ENCODE peak calls at places on chromosomes 12 and 14, in ten cellular contexts. One of them, this sample, is unnamed.

GRCh38 chr12:7060353-7060954 is at the start of gene C1S:
- DNase-seq in hepatocyte: peak
- DNase-seq in astrocyte: peak
- DNase-seq in IMR-90: peak
- DNase-seq in mammary epithelial cell: peak
- DNase-seq in neural progenitor cell: peak
- DNase-seq in K562: peak
- DNase-seq in HCT116: no peak
- DNase-seq in HepG2: peak
- DNase-seq in GM23338: peak
- DNase-seq in this sample: no peak

GRCh38 chr12:67068773-67069450 is 200.2 kb upstream of the CAND1 start:
- DNase-seq in hepatocyte: peak
- DNase-seq in astrocyte: peak
- DNase-seq in IMR-90: peak
- DNase-seq in mammary epithelial cell: peak
- DNase-seq in neural progenitor cell: peak
- DNase-seq in K562: peak
- DNase-seq in HCT116: no peak
- DNase-seq in HepG2: peak
- DNase-seq in GM23338: peak
- DNase-seq in this sample: peak

GRCh38 chr14:22848391-22849164 is 12.2 kb downstream of the MMP14 start:
- DNase-seq in hepatocyte: peak
- DNase-seq in astrocyte: peak
- DNase-seq in IMR-90: peak
- DNase-seq in mammary epithelial cell: peak
- DNase-seq in neural progenitor cell: peak
- DNase-seq in K562: no peak
- DNase-seq in HCT116: no peak
- DNase-seq in HepG2: no peak
- DNase-seq in GM23338: peak
- DNase-seq in this sample: no peak

GRCh38 chr12:2307550-2307949 is 254.8 kb downstream of the CACNA1C start:
- DNase-seq in hepatocyte: no peak
- DNase-seq in astrocyte: no peak
- DNase-seq in IMR-90: no peak
- DNase-seq in mammary epithelial cell: no peak
- DNase-seq in neural progenitor cell: no peak
- DNase-seq in K562: no peak
- DNase-seq in HCT116: no peak
- DNase-seq in HepG2: no peak
- DNase-seq in GM23338: peak
- DNase-seq in this sample: no peak

GRCh38 chr14:76346391-76347160 is 29.4 kb upstream of the ESRRB start:
- DNase-seq in hepatocyte: no peak
- DNase-seq in astrocyte: no peak
- DNase-seq in IMR-90: no peak
- DNase-seq in mammary epithelial cell: no peak
- DNase-seq in neural progenitor cell: no peak
- DNase-seq in K562: no peak
- DNase-seq in HCT116: no peak
- DNase-seq in HepG2: peak
- DNase-seq in GM23338: no peak
- DNase-seq in this sample: no peak

GRCh38 chr14:60632777-60633176 is 16.5 kb downstream of the SIX1 start:
- DNase-seq in hepatocyte: no peak
- DNase-seq in astrocyte: no peak
- DNase-seq in IMR-90: no peak
- DNase-seq in mammary epithelial cell: peak
- DNase-seq in neural progenitor cell: no peak
- DNase-seq in K562: no peak
- DNase-seq in HCT116: no peak
- DNase-seq in HepG2: no peak
- DNase-seq in GM23338: no peak
- DNase-seq in this sample: peak

GRCh38 chr14:71606575-71606974 is 325.7 kb upstream of the RGS6 start:
- DNase-seq in hepatocyte: no peak
- DNase-seq in astrocyte: no peak
- DNase-seq in IMR-90: no peak
- DNase-seq in mammary epithelial cell: no peak
- DNase-seq in neural progenitor cell: no peak
- DNase-seq in K562: no peak
- DNase-seq in HCT116: no peak
- DNase-seq in HepG2: no peak
- DNase-seq in GM23338: no peak
- DNase-seq in this sample: no peak

GRCh38 chr12:532908-533565 is 73.3 kb downstream of the B4GALNT3 start:
- DNase-seq in hepatocyte: peak
- DNase-seq in astrocyte: peak
- DNase-seq in IMR-90: peak
- DNase-seq in mammary epithelial cell: peak
- DNase-seq in neural progenitor cell: no peak
- DNase-seq in K562: no peak
- DNase-seq in HCT116: no peak
- DNase-seq in HepG2: no peak
- DNase-seq in GM23338: no peak
- DNase-seq in this sample: no peak

GRCh38 chr12:25723921-25724491 is 170.9 kb upstream of the LMNTD1 start:
- DNase-seq in hepatocyte: no peak
- DNase-seq in astrocyte: peak
- DNase-seq in IMR-90: no peak
- DNase-seq in mammary epithelial cell: peak
- DNase-seq in neural progenitor cell: no peak
- DNase-seq in K562: no peak
- DNase-seq in HCT116: no peak
- DNase-seq in HepG2: no peak
- DNase-seq in GM23338: no peak
- DNase-seq in this sample: no peak

GRCh38 chr14:52902971-52903385 is 47.9 kb downstream of the FERMT2 start:
- DNase-seq in hepatocyte: no peak
- DNase-seq in astrocyte: peak
- DNase-seq in IMR-90: peak
- DNase-seq in mammary epithelial cell: peak
- DNase-seq in neural progenitor cell: no peak
- DNase-seq in K562: no peak
- DNase-seq in HCT116: no peak
- DNase-seq in HepG2: no peak
- DNase-seq in GM23338: no peak
- DNase-seq in this sample: no peak

GRCh38 chr12:12353276-12353675 is 3.2 kb upstream of the MANSC1 start:
- DNase-seq in hepatocyte: no peak
- DNase-seq in astrocyte: no peak
- DNase-seq in IMR-90: no peak
- DNase-seq in mammary epithelial cell: no peak
- DNase-seq in neural progenitor cell: no peak
- DNase-seq in K562: no peak
- DNase-seq in HCT116: no peak
- DNase-seq in HepG2: no peak
- DNase-seq in GM23338: no peak
- DNase-seq in this sample: no peak

GRCh38 chr12:16788888-16789790 is 183.2 kb upstream of the LMO3 start:
- DNase-seq in hepatocyte: no peak
- DNase-seq in astrocyte: no peak
- DNase-seq in IMR-90: no peak
- DNase-seq in mammary epithelial cell: no peak
- DNase-seq in neural progenitor cell: peak
- DNase-seq in K562: no peak
- DNase-seq in HCT116: no peak
- DNase-seq in HepG2: no peak
- DNase-seq in GM23338: peak
- DNase-seq in this sample: no peak

GRCh38 chr14:97930191-97930590 is 1133.0 kb downstream of the VRK1 start:
- DNase-seq in hepatocyte: peak
- DNase-seq in astrocyte: no peak
- DNase-seq in IMR-90: no peak
- DNase-seq in mammary epithelial cell: no peak
- DNase-seq in neural progenitor cell: no peak
- DNase-seq in K562: no peak
- DNase-seq in HCT116: no peak
- DNase-seq in HepG2: no peak
- DNase-seq in GM23338: no peak
- DNase-seq in this sample: no peak

GRCh38 chr14:39060818-39061437 is 42.1 kb downstream of the SEC23A start:
- DNase-seq in hepatocyte: no peak
- DNase-seq in astrocyte: no peak
- DNase-seq in IMR-90: no peak
- DNase-seq in mammary epithelial cell: no peak
- DNase-seq in neural progenitor cell: no peak
- DNase-seq in K562: no peak
- DNase-seq in HCT116: no peak
- DNase-seq in HepG2: no peak
- DNase-seq in GM23338: no peak
- DNase-seq in this sample: no peak

GRCh38 chr14:20195911-20196310 is 5.2 kb downstream of the OR11G2 start:
- DNase-seq in hepatocyte: no peak
- DNase-seq in astrocyte: no peak
- DNase-seq in IMR-90: no peak
- DNase-seq in mammary epithelial cell: no peak
- DNase-seq in neural progenitor cell: no peak
- DNase-seq in K562: no peak
- DNase-seq in HCT116: no peak
- DNase-seq in HepG2: no peak
- DNase-seq in GM23338: no peak
- DNase-seq in this sample: no peak

GRCh38 chr12:110280784-110281548 is at the start of gene ATP2A2:
- DNase-seq in hepatocyte: peak
- DNase-seq in astrocyte: peak
- DNase-seq in IMR-90: peak
- DNase-seq in mammary epithelial cell: peak
- DNase-seq in neural progenitor cell: peak
- DNase-seq in K562: peak
- DNase-seq in HCT116: peak
- DNase-seq in HepG2: peak
- DNase-seq in GM23338: peak
- DNase-seq in this sample: peak

GRCh38 chr14:72606879-72607278 is 287.0 kb downstream of the DPF3 start:
- DNase-seq in hepatocyte: no peak
- DNase-seq in astrocyte: no peak
- DNase-seq in IMR-90: no peak
- DNase-seq in mammary epithelial cell: no peak
- DNase-seq in neural progenitor cell: no peak
- DNase-seq in K562: no peak
- DNase-seq in HCT116: no peak
- DNase-seq in HepG2: no peak
- DNase-seq in GM23338: no peak
- DNase-seq in this sample: no peak

GRCh38 chr14:58133739-58134138 is 18.3 kb downstream of the ARMH4 start:
- DNase-seq in hepatocyte: peak
- DNase-seq in astrocyte: peak
- DNase-seq in IMR-90: peak
- DNase-seq in mammary epithelial cell: peak
- DNase-seq in neural progenitor cell: no peak
- DNase-seq in K562: no peak
- DNase-seq in HCT116: no peak
- DNase-seq in HepG2: no peak
- DNase-seq in GM23338: no peak
- DNase-seq in this sample: no peak
- H2AFZ ChIP-seq in hepatocyte: no peak
- H2AFZ ChIP-seq in astrocyte: no peak
- H2AFZ ChIP-seq in IMR-90: no peak
- H2AFZ ChIP-seq in mammary epithelial cell: no peak
- H2AFZ ChIP-seq in neural progenitor cell: no peak
- H2AFZ ChIP-seq in K562: no peak
- H2AFZ ChIP-seq in HCT116: no peak
- H2AFZ ChIP-seq in HepG2: no peak
- H2AFZ ChIP-seq in GM23338: no peak
- H2AFZ ChIP-seq in this sample: no peak

GRCh38 chr12:71838661-71839060 is 898 bp upstream of the TBC1D15 start:
- DNase-seq in hepatocyte: no peak
- DNase-seq in astrocyte: no peak
- DNase-seq in IMR-90: no peak
- DNase-seq in mammary epithelial cell: no peak
- DNase-seq in neural progenitor cell: no peak
- DNase-seq in K562: no peak
- DNase-seq in HCT116: no peak
- DNase-seq in HepG2: no peak
- DNase-seq in GM23338: no peak
- DNase-seq in this sample: no peak
- H3K4me3 ChIP-seq in hepatocyte: no peak
- H3K4me3 ChIP-seq in astrocyte: peak
- H3K4me3 ChIP-seq in IMR-90: no peak
- H3K4me3 ChIP-seq in mammary epithelial cell: no peak
- H3K4me3 ChIP-seq in neural progenitor cell: no peak
- H3K4me3 ChIP-seq in K562: no peak
- H3K4me3 ChIP-seq in HCT116: no peak
- H3K4me3 ChIP-seq in HepG2: no peak
- H3K4me3 ChIP-seq in GM23338: peak
- H3K4me3 ChIP-seq in this sample: peak

GRCh38 chr12:91074068-91074819 is 16.4 kb upstream of the KERA start:
- DNase-seq in hepatocyte: no peak
- DNase-seq in astrocyte: peak
- DNase-seq in IMR-90: peak
- DNase-seq in mammary epithelial cell: no peak
- DNase-seq in neural progenitor cell: no peak
- DNase-seq in K562: no peak
- DNase-seq in HCT116: no peak
- DNase-seq in HepG2: no peak
- DNase-seq in GM23338: no peak
- DNase-seq in this sample: no peak
- H3K27ac ChIP-seq in hepatocyte: peak
- H3K27ac ChIP-seq in astrocyte: no peak
- H3K27ac ChIP-seq in IMR-90: no peak
- H3K27ac ChIP-seq in mammary epithelial cell: no peak
- H3K27ac ChIP-seq in neural progenitor cell: no peak
- H3K27ac ChIP-seq in K562: no peak
- H3K27ac ChIP-seq in HCT116: no peak
- H3K27ac ChIP-seq in HepG2: no peak
- H3K27ac ChIP-seq in GM23338: no peak
- H3K27ac ChIP-seq in this sample: no peak

DNA sequence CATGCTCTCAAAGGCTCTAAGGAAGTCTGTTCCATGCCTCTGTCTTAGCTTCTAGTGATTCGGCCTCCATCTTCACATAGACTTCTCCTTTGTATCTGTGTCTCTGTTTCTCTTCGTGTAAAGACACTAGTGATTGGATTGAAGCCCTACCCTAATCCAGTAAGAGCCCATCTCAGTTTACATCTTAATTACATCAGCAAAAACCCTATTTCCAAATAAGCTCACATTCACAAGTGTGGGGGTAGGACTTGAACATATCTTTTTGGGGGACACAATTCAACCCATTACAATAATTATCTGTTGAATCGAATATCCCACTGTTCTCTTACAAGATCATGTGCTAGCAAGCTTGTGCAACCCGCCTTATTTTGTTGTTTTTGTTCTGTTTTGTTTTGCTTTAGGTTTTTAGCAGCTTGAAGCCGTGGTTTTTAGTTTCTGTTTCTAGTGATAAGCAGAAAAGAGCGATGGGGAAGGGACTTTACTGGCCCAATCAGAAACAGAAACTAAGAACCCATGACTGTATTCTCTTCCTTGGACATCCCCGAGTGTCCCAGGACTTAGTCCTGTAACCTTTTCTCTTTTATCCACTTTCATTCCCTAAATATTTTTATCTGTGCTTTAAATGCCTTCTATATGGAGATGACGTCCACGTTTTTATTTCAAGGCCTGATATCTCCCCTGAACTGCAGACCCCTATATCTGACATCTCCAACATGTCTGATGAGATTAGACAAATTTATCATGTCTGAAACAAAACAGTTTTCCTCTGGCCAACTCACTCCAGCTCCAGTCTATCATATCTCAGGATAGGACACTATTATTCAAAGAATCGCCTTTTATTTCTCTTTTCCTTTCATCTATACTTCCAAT is 353.0 kb downstream of the CCDC91 start:
- DNase-seq in hepatocyte: no peak
- DNase-seq in astrocyte: no peak
- DNase-seq in IMR-90: no peak
- DNase-seq in mammary epithelial cell: no peak
- DNase-seq in neural progenitor cell: no peak
- DNase-seq in K562: no peak
- DNase-seq in HCT116: no peak
- DNase-seq in HepG2: no peak
- DNase-seq in GM23338: no peak
- DNase-seq in this sample: no peak
- H2AFZ ChIP-seq in hepatocyte: no peak
- H2AFZ ChIP-seq in astrocyte: no peak
- H2AFZ ChIP-seq in IMR-90: no peak
- H2AFZ ChIP-seq in mammary epithelial cell: no peak
- H2AFZ ChIP-seq in neural progenitor cell: no peak
- H2AFZ ChIP-seq in K562: peak
- H2AFZ ChIP-seq in HCT116: no peak
- H2AFZ ChIP-seq in HepG2: no peak
- H2AFZ ChIP-seq in GM23338: no peak
- H2AFZ ChIP-seq in this sample: no peak

This sample was measured in DND-41.